ENCODE peak calls at places on chromosomes 13 and 19, in six cellular contexts. X is renal cortical epithelial cell, D is Daoy, O is lower leg skin, L is ovary, U is memory B cell. P is an unnamed sample.

GRCh38 chr19:790971-791604 is 6.2 kb upstream of the PTBP1 start:
- DNase-seq in X (no peak), D (no peak), O (no peak), L (no peak), U (no peak), P (no peak)

GRCh38 chr19:35743640-35744306 is 1.4 kb downstream of the U2AF1L4 start:
- DNase-seq in X (no peak), D (no peak), O (no peak), L (peak), U (no peak), P (no peak)

GRCh38 chr13:66048888-66049287 is 1181.2 kb downstream of the PCDH9 start:
- DNase-seq in X (peak), D (no peak), O (no peak), L (no peak), U (no peak), P (no peak)

GRCh38 chr13:20964904-20965303 is 62.4 kb upstream of the XPO4 start:
- DNase-seq in X (peak), D (no peak), O (peak), L (no peak), U (no peak), P (no peak)

GRCh38 chr13:102718746-102719145 is 23.9 kb upstream of the METTL21C start:
- DNase-seq in X (no peak), D (no peak), O (no peak), L (no peak), U (no peak), P (no peak)

GRCh38 chr19:32336259-32337111 is 8.9 kb upstream of the ZNF507 start:
- DNase-seq in X (peak), D (no peak), O (no peak), L (no peak), U (no peak), P (peak)

GRCh38 chr13:41053384-41053826 is 7.9 kb upstream of the WBP4 start:
- DNase-seq in X (peak), D (no peak), O (no peak), L (no peak), U (peak), P (peak)

GRCh38 chr13:72565893-72566292 is 161.5 kb downstream of the MZT1 start:
- DNase-seq in X (peak), D (no peak), O (no peak), L (no peak), U (no peak), P (peak)

GRCh38 chr19:10919352-10920287 is 8.8 kb downstream of the YIPF2 start:
- DNase-seq in X (no peak), D (no peak), O (no peak), L (no peak), U (no peak), P (no peak)

GRCh38 chr19:42596391-42597071 is 1.8 kb upstream of the CEACAM8 start:
- DNase-seq in X (no peak), D (peak), O (no peak), L (no peak), U (peak), P (peak)

GRCh38 chr13:69980799-69981198 is 126.8 kb upstream of the ATXN8OS start:
- DNase-seq in X (no peak), D (no peak), O (no peak), L (no peak), U (no peak), P (no peak)

P was measured in bronchial epithelial cell.